ENCODE peak calls at places on chromosome 13, in eight cellular contexts. H, R, U, W, B, E, N and S are unnamed samples.

GRCh38 chr13:62185631-62186256 is 770.1 kb upstream of the PCDH20 start:
- DNase-seq in W (no peak), N (no peak), E (no peak), R (no peak), B (no peak), U (no peak), H (no peak), S (no peak)

GRCh38 chr13:93279982-93280381 is 53.4 kb downstream of the GPC6 start:
- DNase-seq in N (no peak), E (no peak), H (peak; percentile 73), R (no peak), B (no peak), W (no peak), U (no peak), S (no peak)

GRCh38 chr13:36251528-36251927 is 37.2 kb upstream of the SOHLH2 start:
- DNase-seq in N (no peak), B (no peak), H (no peak), R (no peak), U (no peak), W (no peak), E (no peak), S (no peak)

GRCh38 chr13:31050486-31051400 is 111.0 kb downstream of the HSPH1 start:
- DNase-seq in B (no peak), E (no peak), H (no peak), U (no peak), N (no peak), W (peak; percentile 15), R (peak; percentile 57), S (no peak)

GRCh38 chr13:32610538-32610937 is 24.3 kb downstream of the PDS5B start:
- DNase-seq in W (no peak), E (no peak), U (no peak), H (no peak), N (no peak), R (no peak), B (no peak), S (no peak)

GRCh38 chr13:30125422-30126073 is 181.8 kb downstream of the KATNAL1 start:
- DNase-seq in B (no peak), U (peak; percentile 74), R (peak; percentile 94), E (no peak), N (peak; percentile 58), H (peak; percentile 51), W (no peak), S (no peak)

GRCh38 chr13:101417043-101417406 is 717 bp upstream of the NALCN start:
- DNase-seq in H (no peak), W (no peak), U (no peak), R (peak; percentile 84), N (no peak), E (no peak), B (no peak), S (no peak)

GRCh38 chr13:95185851-95186250 is 115.4 kb downstream of the ABCC4 start:
- DNase-seq in R (no peak), W (peak; percentile 66), U (no peak), H (peak; percentile 14), B (no peak), N (no peak), E (no peak), S (no peak)

GRCh38 chr13:95660981-95661581 is 15.9 kb upstream of the DNAJC3 start:
- DNase-seq in W (no peak), E (no peak), U (no peak), H (peak; percentile 59), B (peak; percentile 16), N (no peak), R (peak; percentile 50), S (no peak)

GRCh38 chr13:64332048-64332447 is 2898.1 kb downstream of the PCDH9 start:
- DNase-seq in W (no peak), R (peak; percentile 10), N (no peak), H (no peak), U (no peak), E (no peak), B (no peak), S (no peak)

GRCh38 chr13:113008841-113009240 is 39.8 kb downstream of the MCF2L start:
- DNase-seq in E (no peak), R (no peak), H (no peak), W (no peak), N (no peak), U (no peak), B (no peak), S (no peak)

GRCh38 chr13:107650081-107650701 is 565.1 kb downstream of the LIG4 start:
- DNase-seq in R (peak; percentile 62), N (peak; percentile 53), E (no peak), H (peak; percentile 35), B (peak; percentile 12), U (peak; percentile 16), W (peak; percentile 48), S (no peak)

GRCh38 chr13:42071667-42072419 is 23.4 kb downstream of the DGKH start:
- DNase-seq in U (no peak), H (no peak), W (no peak), B (no peak), R (peak; percentile 54), N (no peak), E (no peak), S (no peak)

GRCh38 chr13:74278901-74279300 is 144.7 kb upstream of the KLF12 start:
- DNase-seq in U (no peak), H (no peak), B (no peak), R (no peak), N (no peak), E (no peak), W (no peak), S (no peak)

GRCh38 chr13:110400786-110401533 is 93.9 kb downstream of the COL4A2 start:
- DNase-seq in E (no peak), R (peak; percentile 73), B (no peak), N (no peak), H (peak; percentile 28), W (no peak), U (no peak), S (no peak)

GRCh38 chr13:28820099-28821051 is at the start of gene MTUS2:
- DNase-seq in B (no peak), E (no peak), W (no peak), N (no peak), R (no peak), H (peak; percentile 15), U (no peak), S (peak; percentile 27)

GRCh38 chr13:64277097-64277496 is 2861.4 kb upstream of the PCDH20 start:
- DNase-seq in U (no peak), R (no peak), W (no peak), N (no peak), H (no peak), B (no peak), E (no peak), S (no peak)

GRCh38 chr13:100197591-100198365 is 108.9 kb downstream of the PCCA start:
- DNase-seq in H (peak; percentile 70), U (no peak), W (no peak), B (no peak), N (peak; percentile 73), R (no peak), E (no peak), S (no peak)
- TF ChIP-seq POLR2A in H (no peak), U (no peak), W (no peak), B (no peak), N (no peak), R (no peak), E (no peak), S (no peak)

DNA sequence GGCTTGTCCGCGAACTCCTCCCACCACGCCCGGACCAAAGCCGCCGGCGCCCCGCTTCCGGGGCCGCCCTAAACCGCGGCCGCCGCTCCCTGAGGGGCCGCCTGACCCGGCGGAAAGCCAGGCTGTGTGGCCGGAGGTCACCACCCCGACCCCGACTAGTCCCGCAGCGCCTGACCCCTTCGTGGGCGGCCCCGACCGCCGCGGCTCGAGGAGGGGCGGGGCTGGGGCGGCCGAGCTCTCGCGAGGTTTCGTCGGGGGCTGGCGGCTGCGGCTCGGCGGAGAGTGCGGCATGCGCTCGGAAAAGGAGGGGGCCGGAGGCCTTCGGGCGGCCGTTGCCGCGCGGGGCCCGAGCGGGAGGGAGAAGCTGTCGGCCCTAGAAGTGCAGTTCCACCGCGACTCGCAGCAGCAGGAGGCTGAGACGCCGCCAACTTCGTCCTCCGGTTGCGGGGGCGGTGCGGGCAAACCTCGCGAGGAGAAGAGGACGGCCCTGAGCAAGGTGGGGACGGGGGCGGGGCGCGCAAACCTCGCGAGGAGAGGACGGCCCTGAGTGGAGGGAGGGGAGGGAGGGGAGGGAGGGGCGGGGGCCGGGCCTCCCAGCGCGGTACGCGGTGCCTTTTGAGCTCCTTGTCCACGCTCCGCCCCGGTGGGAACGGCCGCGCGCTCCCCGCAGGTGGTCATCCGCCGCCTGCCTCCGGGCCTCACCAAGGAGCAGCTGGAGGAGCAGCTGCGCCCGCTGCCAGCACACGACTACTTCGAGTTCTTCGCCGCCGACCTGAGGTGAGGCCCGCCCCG is at the start of gene UPF3A:
- DNase-seq in E (peak; percentile 91), W (peak; percentile 95), U (peak; percentile 90), H (peak; percentile 92), B (peak; percentile 93), N (peak; percentile 89), R (peak; percentile 87), S (peak; percentile 77)
- TF ChIP-seq POLR2A in E (peak; percentile 68), W (peak; percentile 73), U (peak; percentile 82), H (peak; percentile 70), B (peak; percentile 90), N (peak; percentile 40), R (peak; percentile 49), S (peak; percentile 83)

GRCh38 chr13:65912516-65912915 is 1317.6 kb downstream of the PCDH9 start:
- DNase-seq in N (no peak), U (no peak), B (no peak), R (no peak), E (no peak), H (no peak), W (no peak), S (no peak)

GRCh38 chr13:65914707-65915106 is 1315.4 kb downstream of the PCDH9 start:
- DNase-seq in W (no peak), B (no peak), N (no peak), R (peak; percentile 72), E (no peak), U (no peak), H (no peak), S (no peak)

GRCh38 chr13:65909501-65909900 is 1320.6 kb downstream of the PCDH9 start:
- DNase-seq in W (no peak), R (no peak), U (no peak), E (no peak), H (no peak), B (no peak), N (no peak), S (no peak)

GRCh38 chr13:65911546-65912193 is 1318.5 kb downstream of the PCDH9 start:
- DNase-seq in B (no peak), R (no peak), H (no peak), W (no peak), N (no peak), U (no peak), E (no peak), S (no peak)

GRCh38 chr13:65913173-65913572 is 1317.0 kb downstream of the PCDH9 start:
- DNase-seq in H (no peak), N (no peak), E (no peak), U (no peak), R (peak; percentile 86), B (no peak), W (no peak), S (no peak)
- TF ChIP-seq POLR2A in H (no peak), N (no peak), E (no peak), U (no peak), R (no peak), B (no peak), W (no peak), S (no peak)

DNA sequence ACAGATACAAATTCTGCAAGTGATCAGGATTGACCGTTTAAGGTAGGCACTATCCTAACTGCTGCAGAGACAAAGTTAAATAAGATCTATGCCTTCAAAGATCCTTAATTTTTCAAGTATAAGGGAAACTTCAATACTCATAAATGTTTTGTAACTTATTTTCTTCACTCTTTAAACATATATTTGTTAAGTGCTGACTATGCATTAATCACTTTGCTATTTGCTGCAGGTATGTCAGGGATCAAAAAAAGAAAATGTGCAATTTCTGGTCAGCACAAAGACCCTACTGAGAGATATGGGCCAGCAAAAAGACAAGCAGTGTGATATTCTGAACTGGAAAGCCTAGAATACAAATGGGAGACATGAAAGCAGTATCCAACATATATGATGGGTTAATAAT is 756.1 kb upstream of the PCDH9 start:
- DNase-seq in W (no peak), B (no peak), R (no peak), N (no peak), U (no peak), E (no peak), H (no peak), S (no peak)
- TF ChIP-seq POLR2A in W (no peak), B (no peak), R (no peak), N (no peak), U (no peak), E (no peak), H (no peak), S (no peak)